ENCODE peak calls at places on chromosomes 7 and 10, in seven cellular contexts. One of them, this sample, is unnamed.

GRCh38 chr10:79254333-79255006 is 92.8 kb upstream of the PPIF start:
- DNase-seq in aorta: no peak
- DNase-seq in GM04503: no peak
- DNase-seq in kidney tubule cell: no peak
- DNase-seq in activated CD8-positive, alpha-beta memory T cell treated with anti-CD3 and anti-CD28 coated beads for 24 hours: no peak
- DNase-seq in upper lobe of right lung: no peak
- DNase-seq in CD8-positive, alpha-beta T cell: no peak
- DNase-seq in this sample: no peak

GRCh38 chr7:100799037-100799896 is 28.1 kb downstream of the EPHB4 start:
- DNase-seq in aorta: peak
- DNase-seq in GM04503: no peak
- DNase-seq in kidney tubule cell: peak
- DNase-seq in activated CD8-positive, alpha-beta memory T cell treated with anti-CD3 and anti-CD28 coated beads for 24 hours: peak
- DNase-seq in upper lobe of right lung: peak
- DNase-seq in CD8-positive, alpha-beta T cell: peak
- DNase-seq in this sample: no peak

GRCh38 chr10:33306756-33307519 is 27.5 kb downstream of the NRP1 start:
- DNase-seq in aorta: no peak
- DNase-seq in GM04503: peak
- DNase-seq in kidney tubule cell: no peak
- DNase-seq in activated CD8-positive, alpha-beta memory T cell treated with anti-CD3 and anti-CD28 coated beads for 24 hours: no peak
- DNase-seq in upper lobe of right lung: no peak
- DNase-seq in CD8-positive, alpha-beta T cell: no peak
- DNase-seq in this sample: no peak

GRCh38 chr7:149832332-149833041 is 5.7 kb upstream of the ZNF862 start:
- DNase-seq in aorta: no peak
- DNase-seq in GM04503: no peak
- DNase-seq in kidney tubule cell: no peak
- DNase-seq in activated CD8-positive, alpha-beta memory T cell treated with anti-CD3 and anti-CD28 coated beads for 24 hours: no peak
- DNase-seq in upper lobe of right lung: peak
- DNase-seq in CD8-positive, alpha-beta T cell: no peak
- DNase-seq in this sample: peak

GRCh38 chr7:11709240-11709639 is 122.8 kb downstream of the THSD7A start:
- DNase-seq in aorta: no peak
- DNase-seq in GM04503: no peak
- DNase-seq in kidney tubule cell: peak
- DNase-seq in activated CD8-positive, alpha-beta memory T cell treated with anti-CD3 and anti-CD28 coated beads for 24 hours: no peak
- DNase-seq in upper lobe of right lung: no peak
- DNase-seq in CD8-positive, alpha-beta T cell: no peak
- DNase-seq in this sample: no peak

GRCh38 chr7:95411036-95411435 is 14.9 kb upstream of the PON3 start:
- DNase-seq in aorta: no peak
- DNase-seq in GM04503: no peak
- DNase-seq in kidney tubule cell: no peak
- DNase-seq in activated CD8-positive, alpha-beta memory T cell treated with anti-CD3 and anti-CD28 coated beads for 24 hours: no peak
- DNase-seq in upper lobe of right lung: no peak
- DNase-seq in CD8-positive, alpha-beta T cell: no peak
- DNase-seq in this sample: no peak

GRCh38 chr7:124752310-124752709 is 13.3 kb downstream of the GPR37 start:
- DNase-seq in aorta: no peak
- DNase-seq in GM04503: no peak
- DNase-seq in kidney tubule cell: peak
- DNase-seq in activated CD8-positive, alpha-beta memory T cell treated with anti-CD3 and anti-CD28 coated beads for 24 hours: no peak
- DNase-seq in upper lobe of right lung: no peak
- DNase-seq in CD8-positive, alpha-beta T cell: no peak
- DNase-seq in this sample: no peak

GRCh38 chr7:47693161-47693740 is 111.3 kb upstream of the TNS3 start:
- DNase-seq in aorta: no peak
- DNase-seq in GM04503: no peak
- DNase-seq in kidney tubule cell: peak
- DNase-seq in activated CD8-positive, alpha-beta memory T cell treated with anti-CD3 and anti-CD28 coated beads for 24 hours: no peak
- DNase-seq in upper lobe of right lung: no peak
- DNase-seq in CD8-positive, alpha-beta T cell: no peak
- DNase-seq in this sample: no peak

GRCh38 chr7:128025380-128025779 is 5.9 kb downstream of the LRRC4 start:
- DNase-seq in aorta: no peak
- DNase-seq in GM04503: no peak
- DNase-seq in kidney tubule cell: peak
- DNase-seq in activated CD8-positive, alpha-beta memory T cell treated with anti-CD3 and anti-CD28 coated beads for 24 hours: no peak
- DNase-seq in upper lobe of right lung: no peak
- DNase-seq in CD8-positive, alpha-beta T cell: no peak
- DNase-seq in this sample: no peak

GRCh38 chr7:51138121-51139085 is 178.2 kb downstream of the COBL start:
- DNase-seq in aorta: no peak
- DNase-seq in GM04503: no peak
- DNase-seq in kidney tubule cell: peak
- DNase-seq in activated CD8-positive, alpha-beta memory T cell treated with anti-CD3 and anti-CD28 coated beads for 24 hours: peak
- DNase-seq in upper lobe of right lung: no peak
- DNase-seq in CD8-positive, alpha-beta T cell: no peak
- DNase-seq in this sample: no peak

GRCh38 chr7:8389898-8390642 is 43.3 kb upstream of the NXPH1 start:
- DNase-seq in aorta: no peak
- DNase-seq in GM04503: no peak
- DNase-seq in kidney tubule cell: peak
- DNase-seq in activated CD8-positive, alpha-beta memory T cell treated with anti-CD3 and anti-CD28 coated beads for 24 hours: no peak
- DNase-seq in upper lobe of right lung: no peak
- DNase-seq in CD8-positive, alpha-beta T cell: no peak
- DNase-seq in this sample: no peak

GRCh38 chr10:61793760-61794713 is 107.5 kb upstream of the ARID5B start:
- DNase-seq in aorta: no peak
- DNase-seq in GM04503: no peak
- DNase-seq in kidney tubule cell: no peak
- DNase-seq in activated CD8-positive, alpha-beta memory T cell treated with anti-CD3 and anti-CD28 coated beads for 24 hours: no peak
- DNase-seq in upper lobe of right lung: no peak
- DNase-seq in CD8-positive, alpha-beta T cell: no peak
- DNase-seq in this sample: no peak

GRCh38 chr7:2651847-2652735 is 20.3 kb downstream of the TTYH3 start:
- DNase-seq in aorta: no peak
- DNase-seq in GM04503: no peak
- DNase-seq in kidney tubule cell: no peak
- DNase-seq in activated CD8-positive, alpha-beta memory T cell treated with anti-CD3 and anti-CD28 coated beads for 24 hours: no peak
- DNase-seq in upper lobe of right lung: no peak
- DNase-seq in CD8-positive, alpha-beta T cell: no peak
- DNase-seq in this sample: no peak

GRCh38 chr7:99314504-99314903 is 11.2 kb upstream of the ARPC1A start:
- DNase-seq in aorta: no peak
- DNase-seq in GM04503: no peak
- DNase-seq in kidney tubule cell: no peak
- DNase-seq in activated CD8-positive, alpha-beta memory T cell treated with anti-CD3 and anti-CD28 coated beads for 24 hours: no peak
- DNase-seq in upper lobe of right lung: no peak
- DNase-seq in CD8-positive, alpha-beta T cell: no peak
- DNase-seq in this sample: no peak

GRCh38 chr7:156279635-156280034 is 360.9 kb upstream of the RNF32 start:
- DNase-seq in aorta: no peak
- DNase-seq in GM04503: no peak
- DNase-seq in kidney tubule cell: no peak
- DNase-seq in activated CD8-positive, alpha-beta memory T cell treated with anti-CD3 and anti-CD28 coated beads for 24 hours: no peak
- DNase-seq in upper lobe of right lung: no peak
- DNase-seq in CD8-positive, alpha-beta T cell: no peak
- DNase-seq in this sample: no peak

GRCh38 chr7:131225619-131226101 is 102.0 kb upstream of the MKLN1 start:
- DNase-seq in aorta: peak
- DNase-seq in GM04503: no peak
- DNase-seq in kidney tubule cell: peak
- DNase-seq in activated CD8-positive, alpha-beta memory T cell treated with anti-CD3 and anti-CD28 coated beads for 24 hours: peak
- DNase-seq in upper lobe of right lung: peak
- DNase-seq in CD8-positive, alpha-beta T cell: no peak
- DNase-seq in this sample: no peak

GRCh38 chr7:124652237-124652636 is 113.4 kb downstream of the GPR37 start:
- DNase-seq in aorta: no peak
- DNase-seq in GM04503: peak
- DNase-seq in kidney tubule cell: peak
- DNase-seq in activated CD8-positive, alpha-beta memory T cell treated with anti-CD3 and anti-CD28 coated beads for 24 hours: no peak
- DNase-seq in upper lobe of right lung: no peak
- DNase-seq in CD8-positive, alpha-beta T cell: no peak
- DNase-seq in this sample: no peak

GRCh38 chr7:113774182-113774807 is 144.5 kb downstream of the PPP1R3A start:
- DNase-seq in aorta: no peak
- DNase-seq in GM04503: no peak
- DNase-seq in kidney tubule cell: peak
- DNase-seq in activated CD8-positive, alpha-beta memory T cell treated with anti-CD3 and anti-CD28 coated beads for 24 hours: no peak
- DNase-seq in upper lobe of right lung: no peak
- DNase-seq in CD8-positive, alpha-beta T cell: no peak
- DNase-seq in this sample: no peak

GRCh38 chr7:38673795-38674194 is 42.6 kb upstream of the AMPH start:
- DNase-seq in aorta: no peak
- DNase-seq in GM04503: peak
- DNase-seq in kidney tubule cell: no peak
- DNase-seq in activated CD8-positive, alpha-beta memory T cell treated with anti-CD3 and anti-CD28 coated beads for 24 hours: no peak
- DNase-seq in upper lobe of right lung: no peak
- DNase-seq in CD8-positive, alpha-beta T cell: no peak
- DNase-seq in this sample: no peak

GRCh38 chr7:134421998-134422397 is 36.9 kb downstream of the AKR1B1 start:
- DNase-seq in aorta: no peak
- DNase-seq in GM04503: no peak
- DNase-seq in kidney tubule cell: peak
- DNase-seq in activated CD8-positive, alpha-beta memory T cell treated with anti-CD3 and anti-CD28 coated beads for 24 hours: no peak
- DNase-seq in upper lobe of right lung: no peak
- DNase-seq in CD8-positive, alpha-beta T cell: no peak
- DNase-seq in this sample: no peak

GRCh38 chr10:102322914-102323313 is 72.6 kb upstream of the NFKB2 start:
- DNase-seq in aorta: no peak
- DNase-seq in GM04503: no peak
- DNase-seq in kidney tubule cell: peak
- DNase-seq in activated CD8-positive, alpha-beta memory T cell treated with anti-CD3 and anti-CD28 coated beads for 24 hours: no peak
- DNase-seq in upper lobe of right lung: no peak
- DNase-seq in CD8-positive, alpha-beta T cell: peak
- DNase-seq in this sample: no peak

GRCh38 chr10:29621161-29621560 is 13.6 kb downstream of the SVIL start:
- DNase-seq in aorta: no peak
- DNase-seq in GM04503: no peak
- DNase-seq in kidney tubule cell: peak
- DNase-seq in activated CD8-positive, alpha-beta memory T cell treated with anti-CD3 and anti-CD28 coated beads for 24 hours: no peak
- DNase-seq in upper lobe of right lung: no peak
- DNase-seq in CD8-positive, alpha-beta T cell: no peak
- DNase-seq in this sample: no peak

GRCh38 chr10:113991091-113991860 is 52.4 kb upstream of the ADRB1 start:
- DNase-seq in aorta: no peak
- DNase-seq in GM04503: no peak
- DNase-seq in kidney tubule cell: no peak
- DNase-seq in activated CD8-positive, alpha-beta memory T cell treated with anti-CD3 and anti-CD28 coated beads for 24 hours: peak
- DNase-seq in upper lobe of right lung: no peak
- DNase-seq in CD8-positive, alpha-beta T cell: no peak
- DNase-seq in this sample: no peak

GRCh38 chr7:33091111-33091531 is 18.1 kb downstream of the RP9 start:
- DNase-seq in aorta: no peak
- DNase-seq in GM04503: no peak
- DNase-seq in kidney tubule cell: peak
- DNase-seq in activated CD8-positive, alpha-beta memory T cell treated with anti-CD3 and anti-CD28 coated beads for 24 hours: no peak
- DNase-seq in upper lobe of right lung: no peak
- DNase-seq in CD8-positive, alpha-beta T cell: no peak
- DNase-seq in this sample: no peak

GRCh38 chr10:12663863-12664262 is 314.5 kb downstream of the CAMK1D start:
- DNase-seq in aorta: no peak
- DNase-seq in GM04503: no peak
- DNase-seq in kidney tubule cell: no peak
- DNase-seq in activated CD8-positive, alpha-beta memory T cell treated with anti-CD3 and anti-CD28 coated beads for 24 hours: no peak
- DNase-seq in upper lobe of right lung: no peak
- DNase-seq in CD8-positive, alpha-beta T cell: no peak
- DNase-seq in this sample: no peak

GRCh38 chr7:362416-363096 is 72.6 kb downstream of the FOXL3 start:
- DNase-seq in aorta: peak
- DNase-seq in GM04503: no peak
- DNase-seq in kidney tubule cell: peak
- DNase-seq in activated CD8-positive, alpha-beta memory T cell treated with anti-CD3 and anti-CD28 coated beads for 24 hours: peak
- DNase-seq in upper lobe of right lung: peak
- DNase-seq in CD8-positive, alpha-beta T cell: peak
- DNase-seq in this sample: peak

GRCh38 chr7:66047426-66047825 is 28.2 kb upstream of the ASL start:
- DNase-seq in aorta: no peak
- DNase-seq in GM04503: peak
- DNase-seq in kidney tubule cell: peak
- DNase-seq in activated CD8-positive, alpha-beta memory T cell treated with anti-CD3 and anti-CD28 coated beads for 24 hours: no peak
- DNase-seq in upper lobe of right lung: no peak
- DNase-seq in CD8-positive, alpha-beta T cell: no peak
- DNase-seq in this sample: no peak

GRCh38 chr10:70578371-70578947 is 24.1 kb downstream of the PRF1 start:
- DNase-seq in aorta: peak
- DNase-seq in GM04503: no peak
- DNase-seq in kidney tubule cell: peak
- DNase-seq in activated CD8-positive, alpha-beta memory T cell treated with anti-CD3 and anti-CD28 coated beads for 24 hours: peak
- DNase-seq in upper lobe of right lung: peak
- DNase-seq in CD8-positive, alpha-beta T cell: peak
- DNase-seq in this sample: no peak

GRCh38 chr10:133201948-133202725 is 27.9 kb upstream of the UTF1 start:
- DNase-seq in aorta: no peak
- DNase-seq in GM04503: no peak
- DNase-seq in kidney tubule cell: no peak
- DNase-seq in activated CD8-positive, alpha-beta memory T cell treated with anti-CD3 and anti-CD28 coated beads for 24 hours: no peak
- DNase-seq in upper lobe of right lung: no peak
- DNase-seq in CD8-positive, alpha-beta T cell: no peak
- DNase-seq in this sample: peak

GRCh38 chr10:32318476-32318896 is 28.5 kb downstream of the EPC1 start:
- DNase-seq in aorta: no peak
- DNase-seq in GM04503: peak
- DNase-seq in kidney tubule cell: no peak
- DNase-seq in activated CD8-positive, alpha-beta memory T cell treated with anti-CD3 and anti-CD28 coated beads for 24 hours: no peak
- DNase-seq in upper lobe of right lung: no peak
- DNase-seq in CD8-positive, alpha-beta T cell: no peak
- DNase-seq in this sample: no peak

GRCh38 chr7:116582164-116582732 is 57.4 kb downstream of the CAV1 start:
- DNase-seq in aorta: no peak
- DNase-seq in GM04503: no peak
- DNase-seq in kidney tubule cell: peak
- DNase-seq in activated CD8-positive, alpha-beta memory T cell treated with anti-CD3 and anti-CD28 coated beads for 24 hours: no peak
- DNase-seq in upper lobe of right lung: no peak
- DNase-seq in CD8-positive, alpha-beta T cell: no peak
- DNase-seq in this sample: no peak

GRCh38 chr10:101031796-101032636 is 982 bp downstream of the SFXN3 start:
- DNase-seq in aorta: peak
- DNase-seq in GM04503: no peak
- DNase-seq in kidney tubule cell: peak
- DNase-seq in activated CD8-positive, alpha-beta memory T cell treated with anti-CD3 and anti-CD28 coated beads for 24 hours: peak
- DNase-seq in upper lobe of right lung: peak
- DNase-seq in CD8-positive, alpha-beta T cell: peak
- DNase-seq in this sample: no peak

GRCh38 chr7:151470656-151471180 is 30.8 kb upstream of the CRYGN start:
- DNase-seq in aorta: no peak
- DNase-seq in GM04503: no peak
- DNase-seq in kidney tubule cell: no peak
- DNase-seq in activated CD8-positive, alpha-beta memory T cell treated with anti-CD3 and anti-CD28 coated beads for 24 hours: no peak
- DNase-seq in upper lobe of right lung: no peak
- DNase-seq in CD8-positive, alpha-beta T cell: no peak
- DNase-seq in this sample: no peak

GRCh38 chr7:130957140-130957513 is 223.1 kb upstream of the KLF14 start:
- DNase-seq in aorta: no peak
- DNase-seq in GM04503: no peak
- DNase-seq in kidney tubule cell: no peak
- DNase-seq in activated CD8-positive, alpha-beta memory T cell treated with anti-CD3 and anti-CD28 coated beads for 24 hours: no peak
- DNase-seq in upper lobe of right lung: no peak
- DNase-seq in CD8-positive, alpha-beta T cell: peak
- DNase-seq in this sample: no peak

GRCh38 chr7:97116308-97116707 is 1.2 kb upstream of the SDHAF3 start:
- DNase-seq in aorta: no peak
- DNase-seq in GM04503: no peak
- DNase-seq in kidney tubule cell: no peak
- DNase-seq in activated CD8-positive, alpha-beta memory T cell treated with anti-CD3 and anti-CD28 coated beads for 24 hours: no peak
- DNase-seq in upper lobe of right lung: no peak
- DNase-seq in CD8-positive, alpha-beta T cell: no peak
- DNase-seq in this sample: no peak

GRCh38 chr10:27252267-27253000 is 11.8 kb upstream of the ACBD5 start:
- DNase-seq in aorta: peak
- DNase-seq in GM04503: no peak
- DNase-seq in kidney tubule cell: peak
- DNase-seq in activated CD8-positive, alpha-beta memory T cell treated with anti-CD3 and anti-CD28 coated beads for 24 hours: peak
- DNase-seq in upper lobe of right lung: peak
- DNase-seq in CD8-positive, alpha-beta T cell: peak
- DNase-seq in this sample: no peak

GRCh38 chr7:45686441-45687184 is 112.4 kb downstream of the ADCY1 start:
- DNase-seq in aorta: peak
- DNase-seq in GM04503: no peak
- DNase-seq in kidney tubule cell: no peak
- DNase-seq in activated CD8-positive, alpha-beta memory T cell treated with anti-CD3 and anti-CD28 coated beads for 24 hours: peak
- DNase-seq in upper lobe of right lung: peak
- DNase-seq in CD8-positive, alpha-beta T cell: no peak
- DNase-seq in this sample: no peak